ENCODE peak calls at places on chromosomes 2 and 18, in ten cellular contexts. M is AG09319, F is kidney, Q is GM12864, X is DND-41, B is AG04450, A is HL-60, E is coronary artery, G is psoas muscle, T is Calu3. D is an unnamed sample.

GRCh38 chr2:67649331-67650071 is 252.4 kb downstream of the ETAA1 start:
- DNase-seq in M (peak), F (peak), Q (no peak), X (no peak), B (no peak), A (no peak), E (no peak), G (peak), T (peak), D (peak)

GRCh38 chr2:173048901-173049661 is 26.6 kb upstream of the MAP3K20 start:
- DNase-seq in M (peak), F (peak), Q (no peak), X (no peak), B (peak), A (peak), E (no peak), G (peak), T (peak), D (peak)

GRCh38 chr18:8247700-8248099 is 361.5 kb upstream of the RAB12 start:
- DNase-seq in M (no peak), F (no peak), Q (no peak), X (no peak), B (no peak), A (no peak), E (no peak), G (no peak), T (no peak), D (no peak)

GRCh38 chr18:42086288-42086687 is 131.3 kb downstream of the PIK3C3 start:
- DNase-seq in M (no peak), F (no peak), Q (no peak), X (no peak), B (no peak), A (no peak), E (no peak), G (no peak), T (peak), D (no peak)

GRCh38 chr2:108922141-108922915 is 66.7 kb downstream of the EDAR start:
- DNase-seq in M (no peak), F (peak), Q (no peak), X (no peak), B (no peak), A (no peak), E (peak), G (no peak), T (no peak), D (no peak)

GRCh38 chr2:190158798-190159434 is 96.4 kb upstream of the MSTN start:
- DNase-seq in M (no peak), F (no peak), Q (no peak), X (no peak), B (no peak), A (no peak), E (no peak), G (no peak), T (no peak), D (peak)

GRCh38 chr2:134899204-134899603 is 19.4 kb upstream of the CCNT2 start:
- DNase-seq in M (no peak), F (no peak), Q (no peak), X (no peak), B (no peak), A (no peak), E (no peak), G (no peak), T (no peak), D (no peak)

GRCh38 chr2:240586919-240587800 is 626 bp downstream of the CAPN10 start:
- DNase-seq in M (no peak), F (peak), Q (no peak), X (peak), B (no peak), A (no peak), E (no peak), G (no peak), T (peak), D (peak)

GRCh38 chr18:33612632-33613031 is 34.6 kb downstream of the ASXL3 start:
- DNase-seq in M (no peak), F (no peak), Q (no peak), X (no peak), B (no peak), A (no peak), E (no peak), G (no peak), T (no peak), D (no peak)

GRCh38 chr2:230631470-230631869 is 81.2 kb upstream of the CAB39 start:
- DNase-seq in M (no peak), F (no peak), Q (no peak), X (no peak), B (no peak), A (no peak), E (no peak), G (no peak), T (no peak), D (no peak)

GRCh38 chr2:239717706-239718105 is 307.4 kb downstream of the NDUFA10 start:
- DNase-seq in M (no peak), F (no peak), Q (no peak), X (no peak), B (no peak), A (no peak), E (peak), G (no peak), T (no peak), D (no peak)

GRCh38 chr18:10081477-10081876 is 167.7 kb downstream of the VAPA start:
- DNase-seq in M (no peak), F (no peak), Q (no peak), X (no peak), B (no peak), A (no peak), E (no peak), G (no peak), T (no peak), D (no peak)

GRCh38 chr2:194252127-194252526 is 1404.9 kb upstream of the SLC39A10 start:
- DNase-seq in M (no peak), F (no peak), Q (no peak), X (no peak), B (no peak), A (no peak), E (no peak), G (no peak), T (no peak), D (no peak)

GRCh38 chr2:138321458-138321857 is 180.1 kb upstream of the SPOPL start:
- DNase-seq in M (no peak), F (no peak), Q (no peak), X (no peak), B (no peak), A (no peak), E (no peak), G (no peak), T (no peak), D (no peak)

GRCh38 chr18:58362027-58362575 is 266.8 kb downstream of the ALPK2 start:
- DNase-seq in M (peak), F (no peak), Q (peak), X (no peak), B (peak), A (no peak), E (no peak), G (peak), T (no peak), D (no peak)

GRCh38 chr2:179483131-179483530 is 218.5 kb upstream of the SESTD1 start:
- DNase-seq in M (no peak), F (no peak), Q (no peak), X (no peak), B (no peak), A (no peak), E (no peak), G (no peak), T (no peak), D (no peak)

GRCh38 chr2:109377976-109378375 is 235.8 kb downstream of the SEPTIN10 start:
- DNase-seq in M (no peak), F (peak), Q (no peak), X (no peak), B (no peak), A (no peak), E (peak), G (no peak), T (no peak), D (no peak)

GRCh38 chr2:177574357-177574756 is 181.8 kb downstream of the AGPS start:
- DNase-seq in M (no peak), F (no peak), Q (no peak), X (no peak), B (no peak), A (no peak), E (no peak), G (no peak), T (no peak), D (no peak)

GRCh38 chr2:235343156-235343774 is 150.6 kb upstream of the AGAP1 start:
- DNase-seq in M (no peak), F (no peak), Q (no peak), X (no peak), B (no peak), A (no peak), E (no peak), G (peak), T (no peak), D (no peak)

GRCh38 chr2:231015462-231015861 is 19.5 kb downstream of the SPATA3 start:
- DNase-seq in M (no peak), F (no peak), Q (no peak), X (no peak), B (no peak), A (no peak), E (no peak), G (no peak), T (no peak), D (no peak)

GRCh38 chr18:46642561-46642960 is 14.5 kb downstream of the LOXHD1 start:
- DNase-seq in M (no peak), F (no peak), Q (no peak), X (no peak), B (no peak), A (no peak), E (no peak), G (no peak), T (no peak), D (no peak)

GRCh38 chr18:31486165-31486564 is 11.8 kb upstream of the DSG2 start:
- DNase-seq in M (no peak), F (no peak), Q (no peak), X (no peak), B (no peak), A (no peak), E (no peak), G (no peak), T (no peak), D (no peak)

GRCh38 chr2:47002480-47003381 is 87.1 kb upstream of the MCFD2 start:
- DNase-seq in M (no peak), F (no peak), Q (no peak), X (no peak), B (no peak), A (no peak), E (no peak), G (peak), T (peak), D (no peak)

GRCh38 chr18:57029761-57030160 is 117.1 kb upstream of the BOD1L2 start:
- DNase-seq in M (no peak), F (no peak), Q (no peak), X (no peak), B (no peak), A (no peak), E (no peak), G (no peak), T (peak), D (no peak)

GRCh38 chr2:8263931-8264330 is 417.9 kb upstream of the ID2 start:
- DNase-seq in M (no peak), F (no peak), Q (no peak), X (no peak), B (no peak), A (no peak), E (no peak), G (no peak), T (no peak), D (no peak)

GRCh38 chr2:33417093-33417492 is 59.4 kb upstream of the RASGRP3 start:
- DNase-seq in M (no peak), F (no peak), Q (no peak), X (no peak), B (no peak), A (no peak), E (no peak), G (no peak), T (no peak), D (no peak)

GRCh38 chr18:73948497-73948896 is 199.1 kb downstream of the FBXO15 start:
- DNase-seq in M (no peak), F (no peak), Q (no peak), X (no peak), B (no peak), A (no peak), E (no peak), G (no peak), T (peak), D (no peak)

GRCh38 chr18:58116815-58117214 is 72.8 kb downstream of the NEDD4L start:
- DNase-seq in M (no peak), F (no peak), Q (no peak), X (no peak), B (no peak), A (no peak), E (no peak), G (no peak), T (no peak), D (no peak)

GRCh38 chr18:31400191-31400590 is 23.6 kb downstream of the DSG4 start:
- DNase-seq in M (no peak), F (no peak), Q (no peak), X (no peak), B (no peak), A (no peak), E (no peak), G (no peak), T (no peak), D (no peak)

GRCh38 chr2:37846207-37846606 is 78.9 kb upstream of the RMDN2 start:
- DNase-seq in M (no peak), F (no peak), Q (no peak), X (no peak), B (no peak), A (no peak), E (no peak), G (no peak), T (no peak), D (no peak)

GRCh38 chr2:223218587-223219178 is 166.7 kb downstream of the KCNE4 start:
- DNase-seq in M (no peak), F (no peak), Q (no peak), X (no peak), B (no peak), A (no peak), E (no peak), G (no peak), T (no peak), D (no peak)

GRCh38 chr2:167406558-167406957 is 518.3 kb downstream of the XIRP2 start:
- DNase-seq in M (no peak), F (no peak), Q (no peak), X (no peak), B (no peak), A (no peak), E (no peak), G (no peak), T (no peak), D (no peak)

GRCh38 chr2:27060323-27060722 is 8.9 kb downstream of the AGBL5 start:
- DNase-seq in M (no peak), F (no peak), Q (no peak), X (no peak), B (no peak), A (no peak), E (no peak), G (no peak), T (no peak), D (no peak)

GRCh38 chr18:74395006-74395405 is 62.1 kb downstream of the DIPK1C start:
- DNase-seq in M (no peak), F (no peak), Q (no peak), X (no peak), B (no peak), A (no peak), E (no peak), G (no peak), T (no peak), D (no peak)

GRCh38 chr2:37324536-37324785 is 172 bp downstream of the PRKD3 start:
- DNase-seq in M (no peak), F (peak), Q (no peak), X (no peak), B (no peak), A (peak), E (no peak), G (peak), T (no peak), D (peak)

GRCh38 chr2:16090650-16091575 is 150.6 kb downstream of the MYCN start:
- DNase-seq in M (no peak), F (no peak), Q (no peak), X (no peak), B (no peak), A (no peak), E (no peak), G (no peak), T (no peak), D (no peak)

GRCh38 chr2:16088713-16089112 is 148.4 kb downstream of the MYCN start:
- DNase-seq in M (no peak), F (no peak), Q (no peak), X (no peak), B (no peak), A (no peak), E (no peak), G (no peak), T (no peak), D (no peak)

GRCh38 chr2:16092861-16093638 is 152.7 kb downstream of the MYCN start:
- DNase-seq in M (no peak), F (no peak), Q (no peak), X (no peak), B (no peak), A (no peak), E (no peak), G (no peak), T (no peak), D (no peak)

GRCh38 chr2:16093639-16094447 is 153.5 kb downstream of the MYCN start:
- DNase-seq in M (no peak), F (no peak), Q (no peak), X (no peak), B (no peak), A (no peak), E (no peak), G (no peak), T (peak), D (peak)

GRCh38 chr2:16091576-16092282 is 151.4 kb downstream of the MYCN start:
- DNase-seq in M (no peak), F (no peak), Q (no peak), X (no peak), B (no peak), A (no peak), E (no peak), G (no peak), T (no peak), D (no peak)
- TF ChIP-seq CTCF in M (no peak), F (no peak), Q (no peak), X (no peak), B (no peak), A (no peak), E (no peak), G (no peak), T (no peak), D (no peak)

GRCh38 chr2:30737326-30737610 is 70.0 kb downstream of the CAPN13 start:
- DNase-seq in M (no peak), F (no peak), Q (no peak), X (no peak), B (no peak), A (no peak), E (no peak), G (no peak), T (no peak), D (no peak)

GRCh38 chr2:30733829-30734520 is 73.3 kb downstream of the CAPN13 start:
- DNase-seq in M (no peak), F (peak), Q (no peak), X (no peak), B (no peak), A (no peak), E (no peak), G (no peak), T (no peak), D (no peak)

GRCh38 chr2:30732876-30733275 is 74.4 kb downstream of the CAPN13 start:
- DNase-seq in M (no peak), F (peak), Q (no peak), X (no peak), B (no peak), A (no peak), E (no peak), G (no peak), T (no peak), D (no peak)

GRCh38 chr2:30738141-30738911 is 68.9 kb downstream of the CAPN13 start:
- DNase-seq in M (no peak), F (peak), Q (no peak), X (no peak), B (no peak), A (no peak), E (no peak), G (no peak), T (no peak), D (no peak)

GRCh38 chr2:30736461-30737325 is 70.6 kb downstream of the CAPN13 start:
- DNase-seq in M (no peak), F (peak), Q (no peak), X (no peak), B (no peak), A (no peak), E (no peak), G (no peak), T (no peak), D (no peak)
- TF ChIP-seq CTCF in M (no peak), F (no peak), Q (no peak), X (no peak), B (no peak), A (no peak), E (no peak), G (no peak), T (no peak), D (no peak)

DNA sequence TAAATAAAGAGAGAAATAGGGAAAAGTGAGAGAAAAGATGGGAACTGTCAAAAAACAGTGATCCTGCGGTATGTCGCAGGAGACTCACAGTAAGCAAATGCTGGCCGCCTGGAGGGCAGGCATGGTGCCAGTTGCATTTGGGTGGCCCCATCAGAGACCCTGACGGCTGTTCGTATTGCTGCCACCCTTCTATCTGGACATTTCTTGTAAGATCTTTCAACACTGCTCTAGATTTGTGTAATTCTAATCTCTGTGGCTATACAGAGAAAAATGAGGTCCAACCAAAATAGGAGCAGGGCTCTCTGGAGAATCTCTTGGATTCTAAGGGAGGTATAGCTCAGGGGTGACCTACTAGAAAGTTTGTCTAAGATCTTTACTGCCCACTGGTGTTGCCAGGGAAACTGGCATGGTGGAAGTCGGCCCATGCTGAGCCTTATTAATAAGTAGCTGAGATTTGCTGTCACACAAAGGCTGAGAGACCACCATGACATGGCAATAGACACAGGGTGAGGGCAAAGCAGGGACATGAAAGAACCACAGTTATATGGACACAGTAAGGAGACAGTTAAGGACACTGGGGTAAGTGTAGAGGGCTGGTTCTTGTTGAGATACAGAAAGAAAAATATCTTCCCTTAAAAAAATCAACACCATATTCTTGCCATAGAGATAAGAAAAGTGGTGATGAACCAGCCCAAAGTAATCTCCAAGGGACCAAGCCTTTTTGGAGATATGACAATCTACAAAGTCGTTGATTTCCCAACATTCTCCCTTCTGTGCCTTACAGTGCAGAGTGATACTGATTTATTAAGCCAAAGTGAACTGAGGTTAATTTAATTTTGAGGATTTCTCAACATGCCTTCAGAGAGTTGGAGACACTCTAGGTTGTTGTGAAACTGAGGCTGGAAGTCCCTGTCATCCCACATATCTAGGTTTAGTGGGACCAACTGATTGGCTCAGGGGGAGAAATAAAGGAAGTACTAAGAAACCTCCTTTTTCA is 26.3 kb upstream of the FZD7 start:
- DNase-seq in M (no peak), F (no peak), Q (no peak), X (no peak), B (no peak), A (no peak), E (no peak), G (no peak), T (no peak), D (no peak)
- TF ChIP-seq CTCF in M (peak), F (no peak), Q (peak), X (no peak), B (peak), A (no peak), E (no peak), G (no peak), T (no peak), D (no peak)

DNA sequence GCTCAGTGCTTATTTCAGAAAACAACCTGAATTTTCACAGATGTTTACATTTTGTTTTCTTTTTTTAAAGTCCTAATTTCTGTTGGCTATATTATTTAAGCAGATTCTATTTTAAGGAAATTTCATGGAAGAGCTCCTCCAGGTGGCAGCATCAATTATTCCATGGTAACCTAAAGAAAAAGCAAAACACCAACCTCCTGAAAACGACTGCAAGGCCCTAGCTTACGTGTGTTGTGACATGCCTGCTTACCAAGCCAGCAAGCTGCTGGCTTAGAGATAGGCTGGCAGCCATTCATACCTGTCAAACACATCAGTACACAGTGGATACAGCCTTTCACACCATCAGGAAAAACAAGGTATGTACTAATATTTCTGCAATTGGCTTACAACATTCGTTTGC is 64.9 kb downstream of the LPIN2 start:
- DNase-seq in M (no peak), F (no peak), Q (no peak), X (no peak), B (no peak), A (no peak), E (no peak), G (no peak), T (peak), D (no peak)
- TF ChIP-seq CTCF in M (peak), F (peak), Q (no peak), X (peak), B (peak), A (no peak), E (peak), G (no peak), T (no peak), D (no peak)

DNA sequence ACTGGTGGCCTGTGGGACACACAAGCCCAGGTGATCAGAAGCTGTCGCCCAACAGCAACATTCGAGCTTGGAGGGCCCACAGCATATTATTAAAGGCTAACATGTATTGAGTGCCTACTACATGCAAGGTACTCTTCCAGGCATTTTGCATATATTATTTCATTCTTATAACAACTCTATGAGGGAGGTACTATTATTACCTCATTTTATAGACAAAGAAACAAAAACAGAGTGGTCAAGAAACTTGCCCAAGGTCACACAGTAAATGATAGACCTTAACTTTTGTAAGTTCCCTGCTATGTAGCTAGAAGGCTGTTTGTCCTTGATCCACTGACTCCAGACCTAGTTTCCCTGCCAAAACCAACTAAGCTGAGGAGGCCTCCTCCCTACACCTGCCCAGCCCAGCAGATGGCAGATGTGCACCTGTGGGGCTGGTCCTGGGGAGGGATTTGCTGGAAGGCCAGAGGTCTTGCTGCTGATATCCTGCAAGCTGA is 35.7 kb downstream of the KANSL3 start:
- DNase-seq in M (no peak), F (no peak), Q (no peak), X (no peak), B (no peak), A (no peak), E (no peak), G (no peak), T (peak), D (peak)
- TF ChIP-seq CTCF in M (no peak), F (no peak), Q (peak), X (no peak), B (no peak), A (no peak), E (no peak), G (no peak), T (no peak), D (no peak)